ENCODE peak calls at places on chromosomes 16 and 17, in ten cellular contexts. H is stimulated activated CD4-positive, alpha-beta T cell treated with anti-CD3 and anti-CD28 coated beads, TNF-alpha, amount 100 ng/mL, for 1 hour; R is ureter; T is T-helper 17 cell; D is NCI-H1105 treated with DMSO at 0.1 percent for 48 hours; Z is neural progenitor cell; N is GM13976; C is memory B cell; E is activated T-cell treated with anti-CD3 and anti-CD28 coated beads, Interleukin-2, amount 50 U/mL, for 72 hours; X is H9. V is an unnamed sample.

GRCh38 chr17:73652886-73653480 is 8.7 kb upstream of the SDK2 start:
- DNase-seq in X (no peak), H (no peak), D (no peak), R (no peak), E (no peak), C (peak; percentile 2), T (no peak), Z (peak; percentile 23), N (no peak), V (no peak)

GRCh38 chr17:55674107-55674506 is 48.6 kb downstream of the TMEM100 start:
- DNase-seq in R (no peak), T (no peak), E (no peak), N (no peak), C (no peak), X (no peak), D (no peak), H (no peak), Z (no peak), V (no peak)

GRCh38 chr16:51151951-51152663 is 1.0 kb upstream of the SALL1 start:
- DNase-seq in H (no peak), R (no peak), X (peak; percentile 91), Z (peak; percentile 96), E (no peak), D (no peak), N (no peak), C (no peak), T (no peak), V (no peak)

GRCh38 chr16:11615756-11616447 is 29.2 kb upstream of the LITAF start:
- DNase-seq in N (no peak), R (no peak), Z (no peak), T (no peak), D (no peak), H (no peak), C (no peak), E (no peak), X (peak; percentile 73), V (no peak)

GRCh38 chr16:89094252-89094901 is 725 bp downstream of the ACSF3 start:
- DNase-seq in T (no peak), D (no peak), E (peak; percentile 47), X (no peak), Z (peak; percentile 46), H (peak; percentile 16), N (no peak), C (no peak), R (no peak), V (no peak)

GRCh38 chr16:58661199-58661830 is 23.3 kb downstream of the SLC38A7 start:
- DNase-seq in R (peak; percentile 59), E (no peak), D (peak; percentile 49), T (no peak), Z (peak; percentile 79), H (no peak), C (no peak), N (peak; percentile 78), X (peak; percentile 63), V (peak; percentile 18)

GRCh38 chr17:30720013-30720471 is 104.5 kb downstream of the CRLF3 start:
- DNase-seq in T (no peak), H (no peak), R (peak; percentile 34), N (no peak), Z (no peak), X (peak; percentile 23), D (no peak), E (no peak), C (no peak), V (no peak)

GRCh38 chr16:1772908-1773702 is at the start of gene MRPS34:
- DNase-seq in E (peak; percentile 87), Z (peak; percentile 97), C (peak; percentile 87), N (peak; percentile 89), X (peak; percentile 91), T (peak; percentile 66), D (peak; percentile 54), R (peak; percentile 86), H (peak; percentile 71), V (peak; percentile 77)

GRCh38 chr17:65268832-65269231 is 131.7 kb downstream of the RGS9 start:
- DNase-seq in H (no peak), Z (no peak), X (no peak), E (no peak), N (no peak), C (no peak), T (no peak), D (no peak), R (no peak), V (no peak)

GRCh38 chr17:50213026-50214015 is 11.9 kb upstream of the COL1A1 start:
- DNase-seq in R (no peak), T (no peak), C (no peak), E (peak; percentile 70), Z (peak; percentile 71), N (peak; percentile 79), H (no peak), X (peak; percentile 86), D (no peak), V (peak; percentile 52)

GRCh38 chr16:88688013-88688778 is 1.9 kb upstream of the SNAI3 start:
- DNase-seq in D (peak; percentile 59), R (no peak), Z (peak; percentile 47), N (no peak), C (no peak), X (no peak), H (no peak), E (no peak), T (no peak), V (no peak)

GRCh38 chr17:68682913-68683312 is 81.7 kb upstream of the FAM20A start:
- DNase-seq in Z (no peak), H (no peak), T (no peak), N (no peak), R (no peak), E (no peak), C (no peak), X (no peak), D (peak; percentile 91), V (no peak)

GRCh38 chr17:32625971-32626370 is 139.2 kb downstream of the CDK5R1 start:
- DNase-seq in H (no peak), X (no peak), C (no peak), Z (no peak), E (no peak), R (no peak), T (no peak), D (peak; percentile 78), N (no peak), V (no peak)

GRCh38 chr16:85309656-85310587 is 197.7 kb upstream of the CIBAR2 start:
- DNase-seq in Z (peak; percentile 74), T (no peak), N (no peak), C (peak; percentile 59), D (peak; percentile 55), H (no peak), R (no peak), X (peak; percentile 61), E (peak; percentile 15), V (no peak)

GRCh38 chr17:59826741-59827453 is 65.8 kb downstream of the TUBD1 start:
- DNase-seq in R (no peak), X (no peak), Z (no peak), E (no peak), H (no peak), N (no peak), T (no peak), D (no peak), C (no peak), V (no peak)

GRCh38 chr17:76237859-76238313 is 2.4 kb downstream of the RNF157 start:
- DNase-seq in N (no peak), H (no peak), R (no peak), T (no peak), C (no peak), Z (no peak), X (no peak), D (no peak), E (no peak), V (no peak)

GRCh38 chr17:29162909-29163341 is 17.3 kb downstream of the MYO18A start:
- DNase-seq in T (no peak), C (no peak), D (no peak), R (no peak), N (no peak), E (no peak), H (no peak), Z (no peak), X (no peak), V (no peak)

GRCh38 chr17:7626956-7627249 is 718 bp downstream of the SAT2 start:
- DNase-seq in R (no peak), N (no peak), T (no peak), H (no peak), X (no peak), D (no peak), Z (no peak), E (no peak), C (no peak), V (no peak)

GRCh38 chr16:17084134-17084533 is 386.6 kb downstream of the XYLT1 start:
- DNase-seq in N (no peak), R (no peak), D (no peak), H (no peak), C (no peak), X (no peak), E (no peak), T (no peak), Z (peak; percentile 63), V (no peak)

GRCh38 chr17:74922694-74923537 is at the start of gene USH1G:
- DNase-seq in H (no peak), Z (peak; percentile 47), T (no peak), R (no peak), C (no peak), N (peak; percentile 77), D (no peak), E (no peak), X (peak; percentile 60), V (no peak)

GRCh38 chr17:44828919-44829557 is 1.0 kb downstream of the GJC1 start:
- DNase-seq in D (no peak), Z (no peak), H (no peak), R (no peak), N (no peak), E (peak; percentile 25), C (no peak), T (no peak), X (no peak), V (no peak)